ENCODE peak calls at places on chromosome 11, in four cellular contexts. One of them, this sample, is unnamed.

GRCh38 chr11:130177782-130178181 is 18.2 kb downstream of the ST14 start:
- DNase-seq in PC-3: no peak
- DNase-seq in activated naive CD4-positive, alpha-beta T cell: no peak
- DNase-seq in activated CD8-positive, alpha-beta memory T cell treated with anti-CD3 and anti-CD28 coated beads, Interleukin-2, amount 50 U/mL, for 48 hours: no peak
- DNase-seq in this sample: no peak

GRCh38 chr11:2437516-2437915 is 6.8 kb downstream of the TRPM5 start:
- DNase-seq in PC-3: no peak
- DNase-seq in activated naive CD4-positive, alpha-beta T cell: no peak
- DNase-seq in activated CD8-positive, alpha-beta memory T cell treated with anti-CD3 and anti-CD28 coated beads, Interleukin-2, amount 50 U/mL, for 48 hours: no peak
- DNase-seq in this sample: no peak

GRCh38 chr11:73326929-73327811 is 19.1 kb downstream of the ARHGEF17 start:
- DNase-seq in PC-3: peak; percentile 71
- DNase-seq in activated naive CD4-positive, alpha-beta T cell: no peak
- DNase-seq in activated CD8-positive, alpha-beta memory T cell treated with anti-CD3 and anti-CD28 coated beads, Interleukin-2, amount 50 U/mL, for 48 hours: no peak
- DNase-seq in this sample: no peak

GRCh38 chr11:129871914-129872313 is 23.5 kb downstream of the NFRKB start:
- DNase-seq in PC-3: no peak
- DNase-seq in activated naive CD4-positive, alpha-beta T cell: no peak
- DNase-seq in activated CD8-positive, alpha-beta memory T cell treated with anti-CD3 and anti-CD28 coated beads, Interleukin-2, amount 50 U/mL, for 48 hours: no peak
- DNase-seq in this sample: no peak

GRCh38 chr11:73969991-73970800 is 12.4 kb downstream of the UCP2 start:
- DNase-seq in PC-3: no peak
- DNase-seq in activated naive CD4-positive, alpha-beta T cell: no peak
- DNase-seq in activated CD8-positive, alpha-beta memory T cell treated with anti-CD3 and anti-CD28 coated beads, Interleukin-2, amount 50 U/mL, for 48 hours: no peak
- DNase-seq in this sample: no peak

GRCh38 chr11:60845338-60845737 is 3.4 kb downstream of the CCDC86 start:
- DNase-seq in PC-3: no peak
- DNase-seq in activated naive CD4-positive, alpha-beta T cell: no peak
- DNase-seq in activated CD8-positive, alpha-beta memory T cell treated with anti-CD3 and anti-CD28 coated beads, Interleukin-2, amount 50 U/mL, for 48 hours: no peak
- DNase-seq in this sample: no peak

GRCh38 chr11:35288817-35289541 is 130.4 kb downstream of the SLC1A2 start:
- DNase-seq in PC-3: peak; percentile 45
- DNase-seq in activated naive CD4-positive, alpha-beta T cell: no peak
- DNase-seq in activated CD8-positive, alpha-beta memory T cell treated with anti-CD3 and anti-CD28 coated beads, Interleukin-2, amount 50 U/mL, for 48 hours: no peak
- DNase-seq in this sample: no peak

GRCh38 chr11:72443016-72443415 is 8.7 kb upstream of the CLPB start:
- DNase-seq in PC-3: no peak
- DNase-seq in activated naive CD4-positive, alpha-beta T cell: no peak
- DNase-seq in activated CD8-positive, alpha-beta memory T cell treated with anti-CD3 and anti-CD28 coated beads, Interleukin-2, amount 50 U/mL, for 48 hours: no peak
- DNase-seq in this sample: no peak

GRCh38 chr11:104547996-104548661 is 350.1 kb downstream of the CASP12 start:
- DNase-seq in PC-3: no peak
- DNase-seq in activated naive CD4-positive, alpha-beta T cell: no peak
- DNase-seq in activated CD8-positive, alpha-beta memory T cell treated with anti-CD3 and anti-CD28 coated beads, Interleukin-2, amount 50 U/mL, for 48 hours: no peak
- DNase-seq in this sample: no peak

GRCh38 chr11:96063886-96064285 is 140.0 kb upstream of the MTMR2 start:
- DNase-seq in PC-3: no peak
- DNase-seq in activated naive CD4-positive, alpha-beta T cell: no peak
- DNase-seq in activated CD8-positive, alpha-beta memory T cell treated with anti-CD3 and anti-CD28 coated beads, Interleukin-2, amount 50 U/mL, for 48 hours: no peak
- DNase-seq in this sample: no peak

GRCh38 chr11:125947419-125948277 is 1.8 kb downstream of the VSIG10L2 start:
- DNase-seq in PC-3: no peak
- DNase-seq in activated naive CD4-positive, alpha-beta T cell: no peak
- DNase-seq in activated CD8-positive, alpha-beta memory T cell treated with anti-CD3 and anti-CD28 coated beads, Interleukin-2, amount 50 U/mL, for 48 hours: no peak
- DNase-seq in this sample: no peak

GRCh38 chr11:108912587-108912986 is 247.7 kb downstream of the DDX10 start:
- DNase-seq in PC-3: no peak
- DNase-seq in activated naive CD4-positive, alpha-beta T cell: no peak
- DNase-seq in activated CD8-positive, alpha-beta memory T cell treated with anti-CD3 and anti-CD28 coated beads, Interleukin-2, amount 50 U/mL, for 48 hours: no peak
- DNase-seq in this sample: no peak

GRCh38 chr11:128195756-128196155 is 391.6 kb downstream of the ETS1 start:
- DNase-seq in PC-3: no peak
- DNase-seq in activated naive CD4-positive, alpha-beta T cell: no peak
- DNase-seq in activated CD8-positive, alpha-beta memory T cell treated with anti-CD3 and anti-CD28 coated beads, Interleukin-2, amount 50 U/mL, for 48 hours: no peak
- DNase-seq in this sample: no peak

GRCh38 chr11:121494355-121495099 is 41.8 kb upstream of the SORL1-AS1 start:
- DNase-seq in PC-3: no peak
- DNase-seq in activated naive CD4-positive, alpha-beta T cell: no peak
- DNase-seq in activated CD8-positive, alpha-beta memory T cell treated with anti-CD3 and anti-CD28 coated beads, Interleukin-2, amount 50 U/mL, for 48 hours: no peak
- DNase-seq in this sample: peak; percentile 71

GRCh38 chr11:127485541-127485940 is 485.0 kb upstream of the KIRREL3 start:
- DNase-seq in PC-3: peak; percentile 46
- DNase-seq in activated naive CD4-positive, alpha-beta T cell: no peak
- DNase-seq in activated CD8-positive, alpha-beta memory T cell treated with anti-CD3 and anti-CD28 coated beads, Interleukin-2, amount 50 U/mL, for 48 hours: no peak
- DNase-seq in this sample: no peak

GRCh38 chr11:73797457-73797856 is 9.8 kb downstream of the MRPL48 start:
- DNase-seq in PC-3: no peak
- DNase-seq in activated naive CD4-positive, alpha-beta T cell: no peak
- DNase-seq in activated CD8-positive, alpha-beta memory T cell treated with anti-CD3 and anti-CD28 coated beads, Interleukin-2, amount 50 U/mL, for 48 hours: no peak
- DNase-seq in this sample: no peak

GRCh38 chr11:4665424-4665823 is 21.6 kb downstream of the OR51E1 start:
- DNase-seq in PC-3: no peak
- DNase-seq in activated naive CD4-positive, alpha-beta T cell: no peak
- DNase-seq in activated CD8-positive, alpha-beta memory T cell treated with anti-CD3 and anti-CD28 coated beads, Interleukin-2, amount 50 U/mL, for 48 hours: no peak
- DNase-seq in this sample: no peak

GRCh38 chr11:119664063-119664572 is 64.9 kb downstream of the NECTIN1 start:
- DNase-seq in PC-3: no peak
- DNase-seq in activated naive CD4-positive, alpha-beta T cell: no peak
- DNase-seq in activated CD8-positive, alpha-beta memory T cell treated with anti-CD3 and anti-CD28 coated beads, Interleukin-2, amount 50 U/mL, for 48 hours: no peak
- DNase-seq in this sample: no peak

This sample was measured in naive B cell.